ENCODE peak calls at places on chromosomes 4 and X, in eight cellular contexts. L is lung microvascular endothelial cell, X is SW480, S is RCC 7860, R is small intestine, N is AG09309, I is mucosa of gallbladder, M is GM12865. P is an unnamed sample.

GRCh38 chr4:26005764-26006163 is 91.7 kb downstream of the SMIM20 start:
- DNase-seq in L (no peak), X (no peak), S (no peak), R (no peak), N (no peak), I (no peak), M (no peak), P (no peak)

GRCh38 chr4:94032754-94033153 is 174.9 kb upstream of the SMARCAD1 start:
- DNase-seq in L (no peak), X (no peak), S (no peak), R (no peak), N (no peak), I (no peak), M (no peak), P (no peak)

GRCh38 chr4:81606166-81606565 is 134.5 kb upstream of the RASGEF1B start:
- DNase-seq in L (no peak), X (no peak), S (no peak), R (no peak), N (no peak), I (no peak), M (no peak), P (no peak)

GRCh38 chrX:55057691-55058249 is 17.1 kb upstream of the PAGE2B start:
- DNase-seq in L (peak), X (peak), S (peak), R (peak), N (no peak), I (peak), M (peak), P (peak)

GRCh38 chr4:26015133-26015651 is 101.2 kb downstream of the SMIM20 start:
- DNase-seq in L (no peak), X (no peak), S (no peak), R (no peak), N (peak), I (peak), M (no peak), P (no peak)

GRCh38 chrX:108224727-108225455 is 133.3 kb downstream of the ATG4A start:
- DNase-seq in L (peak), X (peak), S (peak), R (peak), N (no peak), I (no peak), M (peak), P (peak)

GRCh38 chrX:129572422-129572821 is 32.4 kb downstream of the OCRL start:
- DNase-seq in L (no peak), X (no peak), S (no peak), R (no peak), N (no peak), I (no peak), M (no peak), P (no peak)

GRCh38 chr4:76607266-76607799 is 172.3 kb downstream of the SHROOM3 start:
- DNase-seq in L (no peak), X (peak), S (no peak), R (no peak), N (peak), I (no peak), M (peak), P (no peak)

GRCh38 chr4:147362868-147363440 is 117.9 kb upstream of the EDNRA start:
- DNase-seq in L (no peak), X (no peak), S (no peak), R (peak), N (no peak), I (peak), M (no peak), P (no peak)

GRCh38 chrX:31547416-31547815 is 475.6 kb upstream of the FTHL17 start:
- DNase-seq in L (no peak), X (no peak), S (no peak), R (no peak), N (no peak), I (no peak), M (no peak), P (no peak)

GRCh38 chrX:115330498-115331138 is 41.1 kb downstream of the LUZP4 start:
- DNase-seq in L (peak), X (peak), S (peak), R (peak), N (peak), I (peak), M (peak), P (peak)

GRCh38 chr4:176540814-176541213 is 221.0 kb downstream of the SPCS3 start:
- DNase-seq in L (peak), X (no peak), S (no peak), R (no peak), N (no peak), I (no peak), M (no peak), P (no peak)

GRCh38 chr4:139913995-139914394 is 240.0 kb downstream of the MAML3 start:
- DNase-seq in L (peak), X (no peak), S (no peak), R (no peak), N (peak), I (no peak), M (no peak), P (no peak)

GRCh38 chr4:6107114-6107791 is 89.0 kb upstream of the C4orf50 start:
- DNase-seq in L (no peak), X (no peak), S (no peak), R (no peak), N (no peak), I (no peak), M (no peak), P (no peak)

GRCh38 chr4:124783847-124784246 is 71.3 kb upstream of the ANKRD50 start:
- DNase-seq in L (no peak), X (no peak), S (no peak), R (no peak), N (no peak), I (no peak), M (no peak), P (no peak)

GRCh38 chrX:84339507-84340364 is 151.7 kb upstream of the RPS6KA6 start:
- DNase-seq in L (peak), X (peak), S (peak), R (peak), N (no peak), I (no peak), M (peak), P (peak)

GRCh38 chr4:17168571-17168970 is 270.1 kb upstream of the LDB2 start:
- DNase-seq in L (peak), X (peak), S (no peak), R (no peak), N (peak), I (no peak), M (peak), P (no peak)

GRCh38 chr4:122692641-122693520 is 39.6 kb upstream of the BBS12 start:
- DNase-seq in L (no peak), X (no peak), S (no peak), R (no peak), N (no peak), I (no peak), M (no peak), P (no peak)

GRCh38 chr4:36241771-36242170 is 2.5 kb downstream of the ARAP2 start:
- DNase-seq in L (no peak), X (no peak), S (no peak), R (peak), N (no peak), I (no peak), M (peak), P (no peak)

GRCh38 chr4:44086753-44087152 is 361.9 kb downstream of the KCTD8 start:
- DNase-seq in L (no peak), X (no peak), S (no peak), R (no peak), N (no peak), I (no peak), M (no peak), P (no peak)

GRCh38 chr4:82561745-82562552 is at the start of gene TMEM150C:
- DNase-seq in L (peak), X (peak), S (no peak), R (peak), N (no peak), I (no peak), M (no peak), P (no peak)

GRCh38 chr4:155405059-155405458 is 28.3 kb upstream of the MAP9 start:
- DNase-seq in L (no peak), X (no peak), S (no peak), R (no peak), N (no peak), I (no peak), M (no peak), P (no peak)

GRCh38 chr4:75514949-75515612 is 808 bp downstream of the THAP6 start:
- DNase-seq in L (peak), X (no peak), S (no peak), R (peak), N (no peak), I (no peak), M (peak), P (peak)

GRCh38 chr4:141702472-141703182 is 66.2 kb downstream of the IL15 start:
- DNase-seq in L (peak), X (no peak), S (no peak), R (no peak), N (no peak), I (no peak), M (peak), P (no peak)

GRCh38 chr4:174284181-174284886 is 623 bp downstream of the CEP44 start:
- DNase-seq in L (peak), X (peak), S (peak), R (peak), N (no peak), I (no peak), M (peak), P (peak)

GRCh38 chr4:24433515-24434192 is 150.7 kb downstream of the DHX15 start:
- DNase-seq in L (no peak), X (no peak), S (no peak), R (no peak), N (no peak), I (no peak), M (no peak), P (no peak)

GRCh38 chr4:42412251-42412650 is 15.0 kb downstream of the SHISA3 start:
- DNase-seq in L (no peak), X (no peak), S (no peak), R (no peak), N (peak), I (no peak), M (no peak), P (no peak)

GRCh38 chr4:72525938-72526337 is 43.1 kb downstream of the ADAMTS3 start:
- DNase-seq in L (peak), X (no peak), S (peak), R (no peak), N (peak), I (peak), M (no peak), P (no peak)

GRCh38 chr4:32909722-32910121 is 2189.6 kb downstream of the PCDH7 start:
- DNase-seq in L (no peak), X (no peak), S (no peak), R (no peak), N (no peak), I (no peak), M (no peak), P (no peak)

GRCh38 chr4:159446266-159446976 is 343.5 kb downstream of the RAPGEF2 start:
- DNase-seq in L (peak), X (peak), S (peak), R (peak), N (peak), I (peak), M (peak), P (peak)

GRCh38 chrX:84046403-84046984 is 141.5 kb downstream of the RPS6KA6 start:
- DNase-seq in L (peak), X (peak), S (no peak), R (peak), N (no peak), I (no peak), M (peak), P (peak)

GRCh38 chrX:82196866-82197265 is 995.0 kb downstream of the SH3BGRL start:
- DNase-seq in L (no peak), X (no peak), S (no peak), R (no peak), N (no peak), I (no peak), M (no peak), P (no peak)

GRCh38 chrX:6021316-6022091 is 207.2 kb downstream of the NLGN4X start:
- DNase-seq in L (peak), X (peak), S (no peak), R (peak), N (no peak), I (peak), M (peak), P (peak)

GRCh38 chrX:34300871-34301270 is 168.8 kb upstream of the FAM47A start:
- DNase-seq in L (peak), X (peak), S (no peak), R (peak), N (peak), I (peak), M (peak), P (peak)

GRCh38 chr4:23333556-23333945 is 556.3 kb downstream of the PPARGC1A start:
- DNase-seq in L (no peak), X (peak), S (peak), R (no peak), N (no peak), I (no peak), M (peak), P (peak)

GRCh38 chr4:10715696-10716095 is 31.1 kb upstream of the CLNK start:
- DNase-seq in L (no peak), X (no peak), S (no peak), R (no peak), N (no peak), I (no peak), M (no peak), P (no peak)

GRCh38 chr4:8214091-8214490 is 15.0 kb downstream of the SH3TC1 start:
- DNase-seq in L (no peak), X (no peak), S (no peak), R (no peak), N (no peak), I (no peak), M (no peak), P (no peak)

GRCh38 chrX:71492086-71493065 is 40.5 kb upstream of the OGT start:
- DNase-seq in L (peak), X (peak), S (no peak), R (peak), N (no peak), I (peak), M (peak), P (no peak)

P was measured in RKO.